ENCODE peak calls at places on chromosomes 2 and 18, in seven cellular contexts. W, T, C, H, M, Y and J are unnamed samples. For H3K4me1, the result is how much of the 10 kb centered on the place peaks cover.

GRCh38 chr18:48915621-48916425 is 34.9 kb downstream of the SMAD7 start:
- DNase-seq in W (no peak), M (no peak), Y (peak), T (no peak), C (no peak), H (no peak), J (no peak)

GRCh38 chr2:27212626-27213471 is 781 bp upstream of the SLC5A6 start:
- DNase-seq in M (no peak), W (peak), Y (no peak), T (peak), H (no peak), C (no peak), J (no peak)

GRCh38 chr2:183859129-183859528 is 734.9 kb downstream of the NUP35 start:
- DNase-seq in T (no peak), C (no peak), Y (no peak), M (no peak), W (no peak), H (no peak), J (no peak)

GRCh38 chr2:226354434-226354833 is 445.2 kb downstream of the IRS1 start:
- DNase-seq in Y (no peak), W (no peak), T (no peak), C (no peak), M (no peak), H (no peak), J (no peak)

GRCh38 chr2:135913726-135914365 is 37.6 kb upstream of the MCM6 start:
- DNase-seq in C (no peak), M (no peak), T (peak), Y (no peak), H (no peak), W (peak), J (no peak)

GRCh38 chr2:183840061-183840584 is 715.9 kb downstream of the NUP35 start:
- DNase-seq in C (no peak), T (no peak), M (no peak), H (no peak), Y (no peak), W (no peak), J (no peak)

GRCh38 chr18:53817976-53818950 is 406.2 kb downstream of the MBD2 start:
- DNase-seq in H (no peak), W (no peak), T (no peak), M (no peak), Y (no peak), C (no peak), J (no peak)

GRCh38 chr2:56749152-56749752 is 565.5 kb downstream of the CCDC85A start:
- DNase-seq in T (peak), H (no peak), W (peak), C (no peak), Y (no peak), M (no peak), J (no peak)

GRCh38 chr2:234967201-234967873 is 15.5 kb downstream of the SH3BP4 start:
- DNase-seq in M (no peak), W (no peak), T (no peak), H (no peak), C (no peak), Y (no peak), J (no peak)

GRCh38 chr18:8124232-8125146 is 484.7 kb upstream of the RAB12 start:
- DNase-seq in Y (no peak), H (no peak), M (no peak), T (no peak), C (no peak), W (no peak), J (no peak)

GRCh38 chr2:27705851-27706622 is 42.3 kb downstream of the SLC4A1AP start:
- DNase-seq in H (peak), M (peak), W (peak), Y (peak), C (peak), T (peak), J (peak)

GRCh38 chr2:182038579-182038978 is 52.9 kb downstream of the PPP1R1C start:
- DNase-seq in T (no peak), C (no peak), Y (no peak), M (no peak), H (no peak), W (peak), J (no peak)

GRCh38 chr2:215794829-215795546 is 218.4 kb downstream of the MREG start:
- DNase-seq in T (peak), C (no peak), Y (no peak), H (no peak), W (no peak), M (no peak), J (no peak)

GRCh38 chr2:7203056-7203467 is 285.9 kb downstream of the RNF144A start:
- DNase-seq in T (peak), M (peak), C (peak), Y (peak), W (peak), H (peak), J (no peak)

GRCh38 chr2:205161156-205161555 is 521.1 kb upstream of the NRP2 start:
- DNase-seq in H (no peak), C (no peak), M (no peak), W (no peak), T (no peak), Y (no peak), J (no peak)

GRCh38 chr2:69638630-69639029 is 4.9 kb downstream of the AAK1 start:
- DNase-seq in Y (no peak), H (no peak), C (no peak), M (no peak), W (no peak), T (no peak), J (no peak)

GRCh38 chr18:36419913-36420531 is 122.5 kb downstream of the FHOD3 start:
- DNase-seq in C (no peak), Y (no peak), H (no peak), M (no peak), W (no peak), T (peak), J (no peak)

GRCh38 chr2:233764761-233765160 is 4.7 kb downstream of the UGT1A1 start:
- DNase-seq in C (no peak), Y (no peak), T (no peak), M (no peak), H (no peak), W (no peak), J (no peak)

GRCh38 chr2:62197017-62197586 is 1.2 kb downstream of the B3GNT2 start:
- DNase-seq in T (peak), W (peak), Y (peak), M (no peak), H (no peak), C (peak), J (no peak)

GRCh38 chr2:64770137-64770780 is 116.5 kb upstream of the SERTAD2 start:
- DNase-seq in W (no peak), Y (no peak), H (no peak), M (no peak), C (no peak), T (no peak), J (no peak)

GRCh38 chr2:205646680-205647079 is 35.6 kb upstream of the NRP2 start:
- DNase-seq in T (no peak), H (no peak), W (no peak), Y (no peak), M (no peak), C (no peak), J (no peak)

GRCh38 chr2:143953386-143953785 is 566.5 kb downstream of the ZEB2 start:
- DNase-seq in T (no peak), M (no peak), W (no peak), H (no peak), Y (no peak), C (no peak), J (no peak)

GRCh38 chr18:2997429-2997828 is 15.5 kb downstream of the LPIN2 start:
- DNase-seq in T (no peak), H (no peak), M (no peak), W (no peak), Y (no peak), C (no peak), J (no peak)

GRCh38 chr18:53796042-53796729 is 428.3 kb downstream of the MBD2 start:
- DNase-seq in Y (no peak), M (no peak), H (no peak), W (no peak), T (peak), C (no peak), J (no peak)

GRCh38 chr18:46148810-46149209 is 44.6 kb downstream of the HAUS1 start:
- DNase-seq in C (peak), W (peak), T (peak), H (peak), Y (no peak), M (no peak), J (no peak)

GRCh38 chr2:231359948-231360347 is 35.6 kb upstream of the B3GNT7 start:
- DNase-seq in W (no peak), Y (no peak), M (no peak), H (no peak), C (peak), T (no peak), J (no peak)

GRCh38 chr2:19818039-19818438 is 83.7 kb downstream of the TTC32 start:
- DNase-seq in W (no peak), M (no peak), Y (no peak), T (no peak), C (no peak), H (no peak), J (peak)
- TF ChIP-seq EP300 in W (no peak), M (no peak), Y (no peak), T (no peak), C (no peak), H (no peak), J (no peak)

GRCh38 chr2:68441179-68441993 is 25.7 kb downstream of the FBXO48 start:
- DNase-seq in Y (peak), M (peak), T (peak), H (peak), C (peak), W (peak), J (peak)

GRCh38 chr2:68435605-68436004 is 31.5 kb downstream of the FBXO48 start:
- DNase-seq in W (no peak), M (no peak), T (no peak), H (no peak), Y (no peak), C (no peak), J (no peak)

GRCh38 chr2:68436270-68436669 is 30.8 kb downstream of the FBXO48 start:
- DNase-seq in C (no peak), H (no peak), W (no peak), T (no peak), Y (no peak), M (no peak), J (peak)

GRCh38 chr2:68441994-68442322 is 25.1 kb downstream of the FBXO48 start:
- DNase-seq in W (no peak), H (no peak), T (no peak), M (no peak), Y (no peak), C (no peak), J (no peak)

DNA sequence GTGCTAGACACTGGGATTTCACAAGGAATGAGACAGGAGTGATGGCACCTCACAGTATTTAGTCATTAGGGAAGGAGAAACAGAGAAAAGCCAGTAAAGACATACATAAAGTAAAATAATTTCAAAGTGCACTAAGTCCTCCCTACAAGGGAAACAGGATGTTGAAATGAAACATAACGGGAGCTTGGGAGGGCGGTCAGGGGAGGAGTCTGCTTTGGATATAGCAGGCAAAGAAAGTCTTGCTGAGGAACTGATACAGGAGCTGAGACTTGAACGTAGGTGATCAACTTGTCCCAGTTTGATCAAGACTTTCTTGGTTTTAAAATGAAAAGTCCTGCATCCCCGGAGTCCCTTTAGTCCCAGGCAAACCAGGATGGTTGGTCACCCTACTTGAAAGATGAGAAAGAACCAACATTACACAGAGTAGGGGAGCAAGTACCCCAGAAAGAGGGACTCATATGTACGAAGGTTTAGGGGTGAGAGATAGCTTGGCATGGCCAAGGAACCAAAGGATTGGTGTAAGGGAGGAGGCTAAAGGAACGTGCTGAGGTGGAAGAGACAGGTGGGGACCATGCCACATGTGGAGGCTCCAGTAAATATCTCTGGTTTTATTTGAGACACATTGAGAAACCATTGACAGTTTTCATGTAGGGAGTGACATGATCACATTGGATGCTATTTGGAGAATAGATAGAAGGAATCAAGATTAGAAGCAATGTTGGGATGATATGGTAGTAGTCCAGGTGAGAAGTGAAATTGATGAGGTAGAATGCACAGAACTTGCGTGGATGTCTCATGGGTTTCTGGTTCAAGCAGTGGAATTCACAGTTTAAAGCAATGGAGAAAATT is 28.4 kb downstream of the FBXO48 start:
- DNase-seq in Y (no peak), H (no peak), C (no peak), W (no peak), M (no peak), T (no peak), J (peak)
- TF ChIP-seq POLR2A in Y (no peak), H (no peak), C (no peak), W (no peak), M (no peak), T (no peak), J (no peak)

DNA sequence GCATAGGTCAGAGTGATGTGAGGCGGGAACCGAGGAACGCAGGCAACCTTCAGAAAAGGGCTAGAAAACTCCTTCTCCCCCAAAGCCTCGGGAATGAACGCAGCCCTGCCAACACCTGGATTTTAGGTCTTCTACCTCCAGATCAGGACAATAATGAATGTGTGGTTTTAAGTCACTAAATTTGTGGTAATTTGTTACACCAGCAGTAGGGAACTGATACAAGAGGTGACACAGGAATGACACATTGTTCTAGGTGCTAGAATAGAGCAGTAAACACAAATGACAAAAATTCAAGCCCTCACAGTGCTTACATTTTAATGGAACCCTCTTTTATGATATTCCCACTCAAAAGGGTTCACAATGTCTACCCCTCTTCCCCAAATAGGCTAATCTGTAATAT is 39.2 kb upstream of the EML4 start:
- DNase-seq in C (no peak), T (no peak), H (no peak), Y (no peak), W (no peak), M (no peak), J (no peak)
- H3K4me1 ChIP-seq in C (under half), T (half or more), H (under half), Y (under half), W (half or more), M (under half), J (half or more)

GRCh38 chr2:111209045-111209514 is 88.4 kb downstream of the BCL2L11 start:
- DNase-seq in W (no peak), T (no peak), Y (no peak), H (no peak), M (no peak), C (no peak), J (peak)
- TF ChIP-seq EP300 in W (no peak), T (no peak), Y (no peak), H (no peak), M (no peak), C (no peak), J (no peak)

DNA sequence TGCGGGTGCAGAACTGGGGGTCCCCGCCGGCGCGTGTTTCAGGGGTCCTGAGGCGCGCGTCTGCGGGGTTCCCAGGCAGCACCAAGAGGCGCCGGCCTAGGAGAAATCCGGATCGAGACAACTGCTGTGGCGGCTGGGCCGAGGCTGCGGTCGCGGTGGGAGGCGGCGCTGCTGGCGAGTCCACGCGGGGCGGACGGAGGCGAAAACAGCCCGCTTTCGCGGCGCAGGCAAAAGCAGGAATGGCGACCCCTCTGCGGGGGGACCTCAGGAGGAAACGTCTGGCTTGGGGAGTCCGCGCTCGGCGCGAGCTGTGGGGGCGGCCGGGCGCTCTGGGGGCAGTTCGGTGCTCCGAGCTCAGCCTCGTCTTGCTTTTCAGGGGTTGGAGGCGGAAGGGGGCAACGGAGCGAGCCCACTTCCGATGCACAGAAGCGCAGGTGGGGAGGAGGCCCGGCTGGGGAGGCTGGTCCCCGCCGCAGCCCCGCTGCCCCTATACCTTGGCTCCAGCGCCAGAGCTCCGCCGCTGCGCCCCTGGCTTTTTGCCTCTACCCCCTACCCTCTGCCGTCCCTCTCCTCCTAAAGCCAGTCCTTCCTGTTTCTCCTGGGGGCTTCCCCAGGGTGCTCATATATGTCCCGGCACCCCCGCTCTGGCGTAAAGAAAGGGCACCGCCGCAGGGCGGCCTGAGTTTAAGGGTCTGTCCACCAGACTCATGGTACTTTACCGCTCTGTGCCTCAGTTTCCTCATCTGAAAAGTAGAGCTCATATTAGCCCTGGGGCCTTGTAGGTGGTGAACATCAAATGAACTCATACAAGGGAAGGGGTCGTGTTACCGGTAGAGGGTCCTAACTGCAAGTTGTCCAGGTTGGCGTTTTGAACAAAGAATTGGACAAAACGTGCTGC is 81.3 kb upstream of the LDLRAD4 start:
- DNase-seq in M (no peak), C (peak), W (no peak), Y (peak), T (no peak), H (peak), J (no peak)
- TF ChIP-seq POLR2A in M (no peak), C (no peak), W (no peak), Y (no peak), T (no peak), H (no peak), J (no peak)

DNA sequence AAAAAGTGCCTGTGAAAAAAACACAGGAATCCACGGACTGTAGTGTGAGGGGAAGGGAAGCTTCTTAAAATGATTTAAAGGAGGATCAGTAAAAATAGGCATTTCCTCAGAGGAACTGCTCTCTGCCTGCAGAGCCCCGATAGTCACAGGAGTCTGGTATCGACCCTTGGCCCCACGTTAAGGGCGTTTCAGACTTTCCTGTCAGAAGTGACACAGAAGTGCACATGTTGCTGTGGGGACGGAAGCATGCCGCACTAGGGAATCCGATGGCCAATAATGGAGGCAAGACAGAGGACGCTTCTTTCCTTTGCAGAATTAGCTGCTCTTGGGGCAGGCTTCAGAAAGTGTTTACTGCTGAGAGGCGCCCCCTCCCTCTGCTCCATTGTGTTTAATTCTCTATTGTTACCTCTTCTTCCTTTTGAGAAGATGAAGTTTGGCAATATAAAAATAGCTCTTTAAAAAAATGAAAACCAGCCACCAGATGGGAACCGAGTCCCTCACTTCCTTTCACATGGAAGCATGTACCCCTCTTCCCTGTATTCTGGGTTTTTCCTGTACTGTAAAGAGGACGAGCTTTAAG is 118.6 kb upstream of the EML6 start:
- DNase-seq in H (no peak), Y (no peak), T (no peak), M (no peak), W (no peak), C (no peak), J (no peak)
- H3K4me1 ChIP-seq in H (half or more), Y (under half), T (half or more), M (half or more), W (half or more), C (under half), J (half or more)